ENCODE peak calls at places on chromosome 13, in six cellular contexts. One of them, this sample, is unnamed.

GRCh38 chr13:74966814-74967213 is 515.2 kb downstream of the TBC1D4 start:
- DNase-seq in ovary: no peak
- DNase-seq in fibroblast of mammary gland: peak
- DNase-seq in breast epithelium: no peak
- DNase-seq in transverse colon: no peak
- DNase-seq in psoas muscle: no peak
- DNase-seq in this sample: no peak

GRCh38 chr13:31891472-31891871 is 140.1 kb upstream of the FRY start:
- DNase-seq in ovary: no peak
- DNase-seq in fibroblast of mammary gland: no peak
- DNase-seq in breast epithelium: no peak
- DNase-seq in transverse colon: no peak
- DNase-seq in psoas muscle: no peak
- DNase-seq in this sample: no peak

GRCh38 chr13:101698400-101698799 is 245.9 kb downstream of the ITGBL1 start:
- DNase-seq in ovary: no peak
- DNase-seq in fibroblast of mammary gland: peak
- DNase-seq in breast epithelium: no peak
- DNase-seq in transverse colon: no peak
- DNase-seq in psoas muscle: no peak
- DNase-seq in this sample: no peak

GRCh38 chr13:75400775-75401174 is 81.2 kb downstream of the TBC1D4 start:
- DNase-seq in ovary: no peak
- DNase-seq in fibroblast of mammary gland: no peak
- DNase-seq in breast epithelium: no peak
- DNase-seq in transverse colon: no peak
- DNase-seq in psoas muscle: no peak
- DNase-seq in this sample: no peak

GRCh38 chr13:113840541-113841354 is 23.1 kb downstream of the GAS6 start:
- DNase-seq in ovary: no peak
- DNase-seq in fibroblast of mammary gland: no peak
- DNase-seq in breast epithelium: no peak
- DNase-seq in transverse colon: no peak
- DNase-seq in psoas muscle: peak
- DNase-seq in this sample: no peak

GRCh38 chr13:60759499-60759898 is 362.5 kb downstream of the TDRD3 start:
- DNase-seq in ovary: no peak
- DNase-seq in fibroblast of mammary gland: no peak
- DNase-seq in breast epithelium: no peak
- DNase-seq in transverse colon: no peak
- DNase-seq in psoas muscle: no peak
- DNase-seq in this sample: no peak

GRCh38 chr13:20190481-20191310 is 2.0 kb downstream of the GJB2 start:
- DNase-seq in ovary: no peak
- DNase-seq in fibroblast of mammary gland: peak
- DNase-seq in breast epithelium: no peak
- DNase-seq in transverse colon: no peak
- DNase-seq in psoas muscle: no peak
- DNase-seq in this sample: no peak

GRCh38 chr13:46571941-46572340 is 19.0 kb downstream of the LRCH1 start:
- DNase-seq in ovary: no peak
- DNase-seq in fibroblast of mammary gland: no peak
- DNase-seq in breast epithelium: no peak
- DNase-seq in transverse colon: no peak
- DNase-seq in psoas muscle: no peak
- DNase-seq in this sample: no peak

GRCh38 chr13:113874177-113874576 is 10.3 kb upstream of the GAS6 start:
- DNase-seq in ovary: no peak
- DNase-seq in fibroblast of mammary gland: no peak
- DNase-seq in breast epithelium: no peak
- DNase-seq in transverse colon: no peak
- DNase-seq in psoas muscle: no peak
- DNase-seq in this sample: no peak

GRCh38 chr13:20159646-20160345 is 1.1 kb downstream of the GJA3 start:
- DNase-seq in ovary: no peak
- DNase-seq in fibroblast of mammary gland: peak
- DNase-seq in breast epithelium: no peak
- DNase-seq in transverse colon: no peak
- DNase-seq in psoas muscle: no peak
- DNase-seq in this sample: no peak

GRCh38 chr13:45823583-45823982 is 28.0 kb downstream of the SIAH3 start:
- DNase-seq in ovary: no peak
- DNase-seq in fibroblast of mammary gland: no peak
- DNase-seq in breast epithelium: no peak
- DNase-seq in transverse colon: no peak
- DNase-seq in psoas muscle: no peak
- DNase-seq in this sample: no peak

GRCh38 chr13:114019367-114019766 is 45.5 kb upstream of the C13orf46 start:
- DNase-seq in ovary: no peak
- DNase-seq in fibroblast of mammary gland: no peak
- DNase-seq in breast epithelium: no peak
- DNase-seq in transverse colon: no peak
- DNase-seq in psoas muscle: no peak
- DNase-seq in this sample: no peak

GRCh38 chr13:37587236-37587635 is 11.3 kb downstream of the POSTN start:
- DNase-seq in ovary: no peak
- DNase-seq in fibroblast of mammary gland: peak
- DNase-seq in breast epithelium: no peak
- DNase-seq in transverse colon: no peak
- DNase-seq in psoas muscle: no peak
- DNase-seq in this sample: no peak

GRCh38 chr13:46345866-46346265 is 41.2 kb downstream of the RUBCNL start:
- DNase-seq in ovary: no peak
- DNase-seq in fibroblast of mammary gland: peak
- DNase-seq in breast epithelium: no peak
- DNase-seq in transverse colon: no peak
- DNase-seq in psoas muscle: no peak
- DNase-seq in this sample: no peak

GRCh38 chr13:64546371-64546770 is 2683.8 kb downstream of the PCDH9 start:
- DNase-seq in ovary: no peak
- DNase-seq in fibroblast of mammary gland: peak
- DNase-seq in breast epithelium: no peak
- DNase-seq in transverse colon: no peak
- DNase-seq in psoas muscle: no peak
- DNase-seq in this sample: no peak

GRCh38 chr13:113928701-113929627 is 44.9 kb downstream of the C13orf46 start:
- DNase-seq in ovary: peak
- DNase-seq in fibroblast of mammary gland: peak
- DNase-seq in breast epithelium: peak
- DNase-seq in transverse colon: peak
- DNase-seq in psoas muscle: peak
- DNase-seq in this sample: peak

GRCh38 chr13:44848956-44849748 is 140.1 kb downstream of the NUFIP1 start:
- DNase-seq in ovary: peak
- DNase-seq in fibroblast of mammary gland: no peak
- DNase-seq in breast epithelium: peak
- DNase-seq in transverse colon: no peak
- DNase-seq in psoas muscle: no peak
- DNase-seq in this sample: no peak

GRCh38 chr13:64538711-64539110 is 2691.4 kb downstream of the PCDH9 start:
- DNase-seq in ovary: no peak
- DNase-seq in fibroblast of mammary gland: no peak
- DNase-seq in breast epithelium: no peak
- DNase-seq in transverse colon: no peak
- DNase-seq in psoas muscle: no peak
- DNase-seq in this sample: no peak

GRCh38 chr13:19592657-19593175 is 31.4 kb upstream of the TPTE2 start:
- DNase-seq in ovary: no peak
- DNase-seq in fibroblast of mammary gland: no peak
- DNase-seq in breast epithelium: no peak
- DNase-seq in transverse colon: no peak
- DNase-seq in psoas muscle: no peak
- DNase-seq in this sample: no peak

GRCh38 chr13:77028202-77028601 is 1.2 kb upstream of the FBXL3 start:
- DNase-seq in ovary: peak
- DNase-seq in fibroblast of mammary gland: peak
- DNase-seq in breast epithelium: no peak
- DNase-seq in transverse colon: no peak
- DNase-seq in psoas muscle: no peak
- DNase-seq in this sample: no peak

GRCh38 chr13:67228909-67229308 is 1.2 kb downstream of the PCDH9 start:
- DNase-seq in ovary: no peak
- DNase-seq in fibroblast of mammary gland: peak
- DNase-seq in breast epithelium: no peak
- DNase-seq in transverse colon: no peak
- DNase-seq in psoas muscle: no peak
- DNase-seq in this sample: no peak

GRCh38 chr13:86946734-86947133 is 724.4 kb upstream of the SLITRK5 start:
- DNase-seq in ovary: no peak
- DNase-seq in fibroblast of mammary gland: peak
- DNase-seq in breast epithelium: no peak
- DNase-seq in transverse colon: no peak
- DNase-seq in psoas muscle: no peak
- DNase-seq in this sample: no peak

GRCh38 chr13:102693781-102694180 is 1.1 kb downstream of the METTL21C start:
- DNase-seq in ovary: no peak
- DNase-seq in fibroblast of mammary gland: peak
- DNase-seq in breast epithelium: no peak
- DNase-seq in transverse colon: no peak
- DNase-seq in psoas muscle: no peak
- DNase-seq in this sample: no peak

GRCh38 chr13:39788097-39788496 is 132.6 kb downstream of the COG6 start:
- DNase-seq in ovary: no peak
- DNase-seq in fibroblast of mammary gland: no peak
- DNase-seq in breast epithelium: no peak
- DNase-seq in transverse colon: no peak
- DNase-seq in psoas muscle: no peak
- DNase-seq in this sample: no peak

GRCh38 chr13:112910016-112910415 is 59.0 kb upstream of the MCF2L start:
- DNase-seq in ovary: no peak
- DNase-seq in fibroblast of mammary gland: no peak
- DNase-seq in breast epithelium: no peak
- DNase-seq in transverse colon: no peak
- DNase-seq in psoas muscle: no peak
- DNase-seq in this sample: no peak

GRCh38 chr13:105984236-105984635 is 551.2 kb downstream of the EFNB2 start:
- DNase-seq in ovary: no peak
- DNase-seq in fibroblast of mammary gland: no peak
- DNase-seq in breast epithelium: no peak
- DNase-seq in transverse colon: no peak
- DNase-seq in psoas muscle: no peak
- DNase-seq in this sample: no peak

GRCh38 chr13:105979131-105979530 is 556.3 kb downstream of the EFNB2 start:
- DNase-seq in ovary: no peak
- DNase-seq in fibroblast of mammary gland: no peak
- DNase-seq in breast epithelium: no peak
- DNase-seq in transverse colon: no peak
- DNase-seq in psoas muscle: no peak
- DNase-seq in this sample: no peak

GRCh38 chr13:105979586-105979985 is 555.9 kb downstream of the EFNB2 start:
- DNase-seq in ovary: no peak
- DNase-seq in fibroblast of mammary gland: no peak
- DNase-seq in breast epithelium: no peak
- DNase-seq in transverse colon: peak
- DNase-seq in psoas muscle: no peak
- DNase-seq in this sample: no peak

DNA sequence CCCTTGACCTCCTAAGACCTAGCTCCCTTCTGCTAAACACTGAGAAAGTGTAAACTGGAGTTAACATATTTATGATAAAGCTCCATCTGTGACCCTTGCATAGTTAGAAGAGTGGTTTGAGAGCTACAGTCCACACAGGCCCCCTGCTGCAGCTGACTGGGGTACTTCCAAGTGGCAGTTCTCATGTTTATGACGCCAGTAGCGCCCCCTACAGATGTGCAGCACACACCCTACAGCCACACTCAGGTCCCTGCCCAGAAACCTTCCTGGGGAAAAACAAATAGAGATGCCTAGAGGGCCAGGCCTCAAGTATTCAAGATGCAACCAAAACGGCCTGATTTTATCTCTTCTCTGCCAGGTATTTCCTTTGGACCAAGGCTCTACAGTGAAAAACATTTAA is 553.2 kb downstream of the EFNB2 start:
- DNase-seq in ovary: no peak
- DNase-seq in fibroblast of mammary gland: no peak
- DNase-seq in breast epithelium: no peak
- DNase-seq in transverse colon: no peak
- DNase-seq in psoas muscle: no peak
- DNase-seq in this sample: no peak
- TF ChIP-seq CTCF in ovary: no peak
- TF ChIP-seq CTCF in fibroblast of mammary gland: no peak
- TF ChIP-seq CTCF in breast epithelium: no peak
- TF ChIP-seq CTCF in transverse colon: no peak
- TF ChIP-seq CTCF in psoas muscle: no peak
- TF ChIP-seq CTCF in this sample: peak

GRCh38 chr13:53200498-53201453 is 172.2 kb downstream of the OLFM4 start:
- DNase-seq in ovary: no peak
- DNase-seq in fibroblast of mammary gland: peak
- DNase-seq in breast epithelium: no peak
- DNase-seq in transverse colon: peak
- DNase-seq in psoas muscle: peak
- DNase-seq in this sample: no peak
- TF ChIP-seq CTCF in ovary: no peak
- TF ChIP-seq CTCF in fibroblast of mammary gland: peak
- TF ChIP-seq CTCF in breast epithelium: peak
- TF ChIP-seq CTCF in transverse colon: peak
- TF ChIP-seq CTCF in psoas muscle: peak
- TF ChIP-seq CTCF in this sample: no peak

DNA sequence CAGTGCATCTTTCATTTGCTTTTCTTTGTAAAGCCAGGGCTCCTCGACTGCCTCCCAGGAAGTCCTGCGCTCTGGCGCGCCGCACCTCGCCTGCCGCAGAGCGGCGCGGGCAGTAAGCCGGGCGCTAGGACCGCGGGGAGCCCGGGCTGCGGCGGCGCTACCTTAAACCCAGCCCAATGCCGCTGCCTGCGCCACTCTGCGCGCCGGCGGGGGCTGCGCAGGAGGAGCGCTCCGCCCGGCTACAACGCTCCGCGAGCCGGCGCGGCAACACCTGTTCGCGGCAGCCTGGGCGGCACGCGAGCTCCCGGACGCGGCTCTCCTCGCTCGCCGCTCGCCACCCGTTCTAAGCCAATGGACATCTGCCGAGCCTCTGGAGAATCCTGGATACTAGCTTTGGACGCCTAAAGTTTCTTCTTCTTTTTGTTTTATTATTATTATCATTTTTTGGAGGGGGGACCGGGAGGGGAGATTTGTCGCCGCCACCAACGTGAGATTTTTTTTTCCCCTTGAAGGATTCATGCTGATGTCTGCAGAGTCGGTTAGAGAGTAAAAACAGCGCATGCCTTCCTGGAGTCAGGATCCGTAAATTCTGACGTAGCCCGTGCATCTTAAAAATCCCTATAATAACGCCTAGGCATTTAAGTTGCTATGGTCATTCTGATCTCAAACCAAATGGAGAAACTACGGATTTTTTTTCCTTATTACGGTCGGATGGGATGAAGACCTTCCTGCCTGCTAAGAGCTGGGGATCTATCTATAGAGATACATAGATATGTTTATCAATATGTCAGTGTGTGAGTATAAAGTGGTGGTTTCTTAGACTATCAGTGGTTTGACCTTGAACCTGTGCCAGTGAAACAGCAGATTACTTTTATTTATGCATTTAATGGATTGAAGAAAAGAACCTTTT is at the start of gene FGF9:
- DNase-seq in ovary: peak
- DNase-seq in fibroblast of mammary gland: peak
- DNase-seq in breast epithelium: peak
- DNase-seq in transverse colon: peak
- DNase-seq in psoas muscle: peak
- DNase-seq in this sample: no peak
- TF ChIP-seq CTCF in ovary: no peak
- TF ChIP-seq CTCF in fibroblast of mammary gland: no peak
- TF ChIP-seq CTCF in breast epithelium: no peak
- TF ChIP-seq CTCF in transverse colon: peak
- TF ChIP-seq CTCF in psoas muscle: no peak
- TF ChIP-seq CTCF in this sample: peak

GRCh38 chr13:111518161-111518791 is 197.8 kb downstream of the TEX29 start:
- DNase-seq in ovary: no peak
- DNase-seq in fibroblast of mammary gland: no peak
- DNase-seq in breast epithelium: no peak
- DNase-seq in transverse colon: no peak
- DNase-seq in psoas muscle: no peak
- DNase-seq in this sample: no peak
- TF ChIP-seq CTCF in ovary: no peak
- TF ChIP-seq CTCF in fibroblast of mammary gland: no peak
- TF ChIP-seq CTCF in breast epithelium: no peak
- TF ChIP-seq CTCF in transverse colon: no peak
- TF ChIP-seq CTCF in psoas muscle: no peak
- TF ChIP-seq CTCF in this sample: no peak